ENCODE peak calls at places on chromosomes 6 and 20, in ten cellular contexts. O is spleen, Y is GM23338, B is endothelial cell of umbilical vein, E is HL-60, K is sigmoid colon, L is SK-N-SH, X is breast epithelium, R is stomach, P is Panc1. G is an unnamed sample.

GRCh38 chr20:49400410-49400809 is 82.1 kb downstream of the KCNB1 start:
- DNase-seq in O (no peak), Y (no peak), B (no peak), E (no peak), K (peak), L (no peak), X (no peak), R (no peak), P (no peak), G (no peak)

GRCh38 chr6:53361549-53362031 is 12.8 kb upstream of the ELOVL5 start:
- DNase-seq in O (no peak), Y (no peak), B (peak), E (no peak), K (no peak), L (no peak), X (peak), R (no peak), P (peak), G (no peak)

GRCh38 chr20:35344354-35344837 is 52.2 kb upstream of the FAM83C start:
- DNase-seq in O (no peak), Y (no peak), B (peak), E (peak), K (no peak), L (peak), X (no peak), R (peak), P (no peak), G (no peak)

GRCh38 chr6:122969999-122970398 is 26.0 kb upstream of the CLVS2 start:
- DNase-seq in O (no peak), Y (peak), B (no peak), E (no peak), K (no peak), L (no peak), X (no peak), R (no peak), P (no peak), G (no peak)

GRCh38 chr6:124963416-124964083 is 1.3 kb downstream of the RNF217 start:
- DNase-seq in O (no peak), Y (peak), B (peak), E (no peak), K (no peak), L (no peak), X (no peak), R (no peak), P (no peak), G (no peak)

GRCh38 chr6:170221753-170222400 is 69.0 kb downstream of the DLL1 start:
- DNase-seq in O (peak), Y (no peak), B (no peak), E (no peak), K (peak), L (peak), X (no peak), R (peak), P (no peak), G (no peak)

GRCh38 chr6:88840806-88841539 is 122.4 kb downstream of the RNGTT start:
- DNase-seq in O (no peak), Y (no peak), B (no peak), E (no peak), K (no peak), L (no peak), X (no peak), R (no peak), P (no peak), G (no peak)

GRCh38 chr20:58112017-58112781 is 116.3 kb downstream of the ANKRD60 start:
- DNase-seq in O (no peak), Y (no peak), B (no peak), E (no peak), K (no peak), L (no peak), X (peak), R (no peak), P (no peak), G (no peak)

GRCh38 chr20:57211949-57212889 is 54.2 kb downstream of the BMP7 start:
- DNase-seq in O (no peak), Y (peak), B (no peak), E (no peak), K (peak), L (no peak), X (peak), R (peak), P (no peak), G (no peak)

GRCh38 chr6:33105916-33106871 is 30.4 kb downstream of the HLA-DPB1 start:
- DNase-seq in O (no peak), Y (no peak), B (no peak), E (no peak), K (no peak), L (no peak), X (peak), R (no peak), P (no peak), G (no peak)

GRCh38 chr6:136564170-136564569 is 13.9 kb upstream of the MAP7 start:
- DNase-seq in O (no peak), Y (no peak), B (no peak), E (no peak), K (no peak), L (no peak), X (no peak), R (no peak), P (no peak), G (no peak)

GRCh38 chr6:143757346-143757832 is 79.6 kb downstream of the PHACTR2 start:
- DNase-seq in O (no peak), Y (no peak), B (no peak), E (no peak), K (no peak), L (no peak), X (no peak), R (no peak), P (no peak), G (no peak)

GRCh38 chr6:14216931-14217684 is 99.5 kb downstream of the CD83 start:
- DNase-seq in O (no peak), Y (no peak), B (no peak), E (no peak), K (no peak), L (no peak), X (no peak), R (no peak), P (no peak), G (no peak)

GRCh38 chr6:3850451-3851203 is 1.5 kb downstream of the FAM50B start:
- DNase-seq in O (peak), Y (no peak), B (no peak), E (no peak), K (no peak), L (no peak), X (no peak), R (no peak), P (no peak), G (no peak)

GRCh38 chr6:48476257-48476656 is 365.3 kb upstream of the PTCHD4 start:
- DNase-seq in O (no peak), Y (peak), B (peak), E (no peak), K (no peak), L (no peak), X (no peak), R (no peak), P (no peak), G (no peak)

GRCh38 chr6:121963826-121964225 is 435.6 kb upstream of the HSF2 start:
- DNase-seq in O (no peak), Y (no peak), B (no peak), E (no peak), K (no peak), L (no peak), X (no peak), R (no peak), P (no peak), G (no peak)

GRCh38 chr6:166713608-166714510 is 86.8 kb upstream of the RPS6KA2 start:
- DNase-seq in O (no peak), Y (no peak), B (peak), E (no peak), K (no peak), L (no peak), X (no peak), R (no peak), P (no peak), G (no peak)

GRCh38 chr6:149271348-149272340 is 45.9 kb upstream of the TAB2 start:
- DNase-seq in O (peak), Y (no peak), B (no peak), E (peak), K (no peak), L (no peak), X (no peak), R (no peak), P (no peak), G (no peak)

GRCh38 chr6:46954819-46955520 is 33.2 kb upstream of the ADGRF5 start:
- DNase-seq in O (no peak), Y (peak), B (peak), E (no peak), K (no peak), L (no peak), X (no peak), R (no peak), P (no peak), G (no peak)

GRCh38 chr6:83114164-83114563 is 46.7 kb downstream of the DOP1A start:
- DNase-seq in O (no peak), Y (no peak), B (peak), E (no peak), K (no peak), L (no peak), X (no peak), R (no peak), P (no peak), G (no peak)

GRCh38 chr6:75333811-75334210 is 49.2 kb upstream of the TMEM30A start:
- DNase-seq in O (no peak), Y (no peak), B (no peak), E (no peak), K (no peak), L (no peak), X (no peak), R (no peak), P (no peak), G (no peak)

GRCh38 chr6:72032056-72032455 is 145.7 kb downstream of the RIMS1 start:
- DNase-seq in O (no peak), Y (no peak), B (no peak), E (no peak), K (no peak), L (no peak), X (no peak), R (no peak), P (no peak), G (no peak)

GRCh38 chr6:156809034-156809433 is 31.9 kb downstream of the ARID1B start:
- DNase-seq in O (no peak), Y (no peak), B (peak), E (no peak), K (no peak), L (no peak), X (no peak), R (no peak), P (no peak), G (no peak)

GRCh38 chr6:143064996-143065683 is 4.5 kb downstream of the AIG1 start:
- DNase-seq in O (no peak), Y (no peak), B (no peak), E (no peak), K (no peak), L (no peak), X (no peak), R (no peak), P (no peak), G (no peak)

GRCh38 chr20:10434832-10435812 is at the start of gene SLX4IP:
- DNase-seq in O (peak), Y (peak), B (peak), E (peak), K (peak), L (peak), X (peak), R (peak), P (peak), G (peak)

GRCh38 chr6:42099340-42100028 is 42.9 kb downstream of the C6orf132 start:
- DNase-seq in O (no peak), Y (peak), B (no peak), E (no peak), K (no peak), L (no peak), X (peak), R (peak), P (no peak), G (no peak)

GRCh38 chr20:48658198-48658476 is 169.7 kb downstream of the PREX1 start:
- DNase-seq in O (no peak), Y (no peak), B (no peak), E (no peak), K (no peak), L (no peak), X (no peak), R (no peak), P (no peak), G (no peak)

GRCh38 chr6:36525346-36525745 is 21.9 kb downstream of the STK38 start:
- DNase-seq in O (no peak), Y (no peak), B (no peak), E (no peak), K (no peak), L (no peak), X (no peak), R (no peak), P (no peak), G (no peak)

GRCh38 chr6:28336284-28337024 is 506 bp upstream of the ZSCAN31 start:
- DNase-seq in O (no peak), Y (no peak), B (no peak), E (peak), K (no peak), L (peak), X (no peak), R (no peak), P (no peak), G (no peak)

GRCh38 chr6:87757792-87758191 is 55.8 kb upstream of the AKIRIN2 start:
- DNase-seq in O (no peak), Y (no peak), B (no peak), E (no peak), K (no peak), L (no peak), X (no peak), R (no peak), P (no peak), G (no peak)

GRCh38 chr6:22204153-22204552 is 92.7 kb downstream of the PRL start:
- DNase-seq in O (no peak), Y (no peak), B (no peak), E (no peak), K (no peak), L (no peak), X (no peak), R (no peak), P (no peak), G (no peak)

GRCh38 chr6:137493218-137494038 is 766 bp downstream of the OLIG3 start:
- DNase-seq in O (peak), Y (peak), B (no peak), E (no peak), K (no peak), L (no peak), X (no peak), R (no peak), P (no peak), G (no peak)

GRCh38 chr20:217266-217665 is 9.8 kb upstream of the DEFB129 start:
- DNase-seq in O (no peak), Y (no peak), B (no peak), E (no peak), K (no peak), L (no peak), X (no peak), R (no peak), P (no peak), G (no peak)

GRCh38 chr20:13525225-13525940 is 113.3 kb downstream of the TASP1 start:
- DNase-seq in O (no peak), Y (no peak), B (peak), E (no peak), K (no peak), L (no peak), X (no peak), R (no peak), P (no peak), G (no peak)

GRCh38 chr6:115271434-115271833 is 789.3 kb downstream of the FRK start:
- DNase-seq in O (no peak), Y (peak), B (no peak), E (no peak), K (no peak), L (no peak), X (no peak), R (no peak), P (no peak), G (no peak)

GRCh38 chr6:113642714-113643442 is 214.3 kb upstream of the MARCKS start:
- DNase-seq in O (no peak), Y (peak), B (peak), E (no peak), K (no peak), L (peak), X (no peak), R (peak), P (no peak), G (no peak)

GRCh38 chr6:148455674-148456559 is 113.3 kb downstream of the SASH1 start:
- DNase-seq in O (no peak), Y (peak), B (peak), E (no peak), K (no peak), L (no peak), X (no peak), R (no peak), P (no peak), G (no peak)

GRCh38 chr6:41657131-41658094 is 19.1 kb downstream of the MDFI start:
- DNase-seq in O (peak), Y (no peak), B (no peak), E (no peak), K (peak), L (no peak), X (no peak), R (no peak), P (no peak), G (no peak)

DNA sequence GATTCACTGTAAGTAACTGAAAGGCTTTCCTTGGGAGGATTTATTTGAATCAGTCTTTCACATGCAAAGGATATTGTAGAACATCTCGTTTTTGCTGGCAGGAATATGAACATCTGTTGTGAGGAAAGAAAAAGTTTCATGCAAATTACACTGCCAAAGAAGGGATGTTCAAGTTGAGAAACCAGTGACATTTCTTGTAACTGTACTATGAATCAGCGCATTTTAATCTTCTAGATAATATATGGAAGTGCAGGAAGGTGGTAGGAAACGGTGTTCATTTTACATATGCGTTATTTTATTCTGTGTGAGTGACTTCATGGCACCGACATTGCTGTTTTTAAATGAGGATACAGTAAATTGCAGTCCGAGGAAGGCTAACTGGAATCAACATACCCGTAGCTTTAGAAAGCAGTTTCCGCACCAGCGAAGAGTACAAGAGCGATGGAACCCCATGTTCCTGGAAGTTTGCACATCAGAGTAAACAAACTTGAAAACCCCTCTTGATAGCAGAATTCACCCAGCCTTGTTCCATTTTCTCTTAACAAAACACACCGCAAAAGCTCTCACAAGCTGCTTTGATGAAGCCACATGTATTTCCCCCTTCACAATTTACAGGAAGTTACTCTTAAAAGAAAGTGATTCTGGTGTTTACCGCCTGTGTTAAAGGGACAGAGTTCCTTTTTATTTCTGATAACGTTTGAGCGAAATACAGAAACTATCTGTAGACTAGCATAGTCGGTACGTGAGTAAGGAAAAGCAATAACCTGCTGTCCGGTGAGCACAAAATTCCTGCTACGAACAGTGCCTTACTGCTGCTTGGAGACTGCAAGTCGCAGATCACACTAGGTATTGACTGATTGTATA is 11.5 kb downstream of the PRDM1 start:
- DNase-seq in O (no peak), Y (no peak), B (peak), E (peak), K (no peak), L (no peak), X (no peak), R (no peak), P (no peak), G (no peak)
- H3K27ac ChIP-seq in O (peak), Y (no peak), B (peak), E (peak), K (peak), L (peak), X (peak), R (peak), P (peak), G (peak)

DNA sequence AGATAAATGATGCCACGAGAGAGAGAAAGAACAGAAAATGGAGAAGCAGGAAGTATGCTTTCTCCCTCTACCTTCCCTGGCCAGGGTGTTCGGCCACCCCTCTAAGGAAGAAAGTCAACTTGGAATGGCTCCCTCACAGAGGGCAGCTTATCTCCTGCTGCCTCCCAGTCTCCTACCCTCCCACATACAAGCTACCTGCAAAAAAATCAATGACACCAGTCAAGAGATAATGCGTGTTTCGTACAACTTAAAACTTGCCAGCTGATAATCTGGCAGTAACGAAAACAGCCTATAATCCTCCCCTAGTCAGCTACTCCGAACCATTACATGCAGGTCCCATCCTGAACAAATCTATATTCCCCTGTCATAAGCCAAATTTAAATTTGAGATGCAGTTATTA is 61.7 kb downstream of the BTBD9 start:
- DNase-seq in O (no peak), Y (no peak), B (no peak), E (no peak), K (no peak), L (no peak), X (no peak), R (no peak), P (no peak), G (no peak)
- TF ChIP-seq POLR2AphosphoS5 in O (no peak), Y (no peak), B (no peak), E (no peak), K (no peak), L (no peak), X (no peak), R (no peak), P (no peak), G (no peak)

DNA sequence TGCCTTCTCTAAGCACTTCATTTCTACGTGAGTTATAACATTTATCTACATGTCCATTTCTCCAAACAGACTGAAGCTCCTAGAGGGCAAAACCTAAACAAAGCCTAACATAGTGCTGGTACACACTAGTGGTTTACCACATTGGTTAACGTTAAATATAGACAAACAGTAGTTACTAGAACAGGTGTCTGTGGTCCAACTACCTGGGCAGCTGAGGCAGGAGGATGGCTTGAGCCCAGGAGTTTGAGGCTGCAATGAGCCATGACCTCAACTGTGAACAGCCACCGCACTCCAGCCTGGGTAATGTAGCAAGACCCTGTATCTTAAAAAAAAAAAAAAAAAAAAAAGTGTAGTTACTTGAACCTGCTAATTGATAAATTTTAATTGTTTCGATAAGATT is 26.5 kb downstream of the PTPRK start:
- DNase-seq in O (no peak), Y (no peak), B (no peak), E (no peak), K (no peak), L (no peak), X (no peak), R (no peak), P (no peak), G (no peak)
- H3K27ac ChIP-seq in O (no peak), Y (no peak), B (no peak), E (no peak), K (no peak), L (no peak), X (peak), R (peak), P (peak), G (no peak)

GRCh38 chr6:159043986-159044385 is 805 bp downstream of the TAGAP start:
- DNase-seq in O (no peak), Y (no peak), B (no peak), E (no peak), K (no peak), L (no peak), X (no peak), R (no peak), P (no peak), G (no peak)

GRCh38 chr6:159042824-159043181 is 2.0 kb downstream of the TAGAP start:
- DNase-seq in O (no peak), Y (no peak), B (no peak), E (no peak), K (no peak), L (no peak), X (no peak), R (no peak), P (no peak), G (no peak)

GRCh38 chr6:159045826-159046225 is 1.0 kb upstream of the TAGAP start:
- DNase-seq in O (no peak), Y (peak), B (no peak), E (no peak), K (no peak), L (no peak), X (no peak), R (no peak), P (no peak), G (no peak)

GRCh38 chr6:159043236-159043635 is 1.6 kb downstream of the TAGAP start:
- DNase-seq in O (no peak), Y (no peak), B (no peak), E (no peak), K (no peak), L (no peak), X (no peak), R (no peak), P (no peak), G (peak)

GRCh38 chr6:159044899-159045727 is at the start of gene TAGAP:
- DNase-seq in O (peak), Y (no peak), B (no peak), E (peak), K (peak), L (peak), X (peak), R (peak), P (no peak), G (no peak)
- TF ChIP-seq POLR2AphosphoS5 in O (peak), Y (no peak), B (no peak), E (peak), K (peak), L (no peak), X (no peak), R (peak), P (no peak), G (no peak)

G was measured in SK-N-MC.